ENCODE peak calls at places on chromosomes 5 and 9, in nine cellular contexts. X, Q, C, G, S, B, U, H and E are unnamed samples.

GRCh38 chr9:122941560-122942234 is 877 bp downstream of the RABGAP1 start:
- DNase-seq in Q (peak), S (no peak), X (no peak), H (peak), G (no peak), U (no peak), C (no peak), B (no peak), E (no peak)

GRCh38 chr9:129697111-129697955 is 31.9 kb downstream of the PRRX2 start:
- DNase-seq in U (no peak), H (peak), C (no peak), X (no peak), S (peak), Q (peak), G (peak), B (no peak), E (no peak)

GRCh38 chr9:20087481-20087880 is 298.6 kb upstream of the SLC24A2 start:
- DNase-seq in S (no peak), U (no peak), B (no peak), Q (no peak), G (no peak), H (no peak), X (no peak), C (no peak), E (no peak)

GRCh38 chr5:125424374-125424773 is 677.9 kb upstream of the ZNF608 start:
- DNase-seq in Q (no peak), X (no peak), G (no peak), B (no peak), U (no peak), C (no peak), S (no peak), H (no peak), E (no peak)

GRCh38 chr5:96870094-96871021 is 5.9 kb upstream of the ERAP2 start:
- DNase-seq in S (no peak), Q (no peak), U (no peak), G (no peak), X (no peak), B (peak), C (no peak), H (no peak), E (no peak)

GRCh38 chr5:43422143-43422542 is 10.0 kb upstream of the CCL28 start:
- DNase-seq in U (no peak), Q (no peak), G (no peak), X (no peak), B (peak), H (peak), C (no peak), S (no peak), E (no peak)

GRCh38 chr5:74032617-74033016 is 406.6 kb downstream of the ARHGEF28 start:
- DNase-seq in Q (no peak), H (no peak), S (no peak), U (no peak), B (no peak), C (no peak), G (no peak), X (no peak), E (no peak)

GRCh38 chr5:76256116-76256889 is 146.8 kb upstream of the IQGAP2 start:
- DNase-seq in X (no peak), B (peak), S (peak), C (no peak), G (no peak), U (no peak), Q (peak), H (peak), E (peak)

GRCh38 chr9:116506685-116507084 is 180.4 kb upstream of the TRIM32 start:
- DNase-seq in G (no peak), H (peak), U (no peak), X (no peak), C (no peak), S (no peak), Q (no peak), B (no peak), E (no peak)

GRCh38 chr9:73202992-73203391 is 51.3 kb downstream of the ANXA1 start:
- DNase-seq in S (no peak), H (no peak), X (no peak), U (no peak), G (no peak), B (no peak), Q (no peak), C (no peak), E (no peak)

GRCh38 chr5:68631884-68632283 is 416.3 kb downstream of the PIK3R1 start:
- DNase-seq in S (no peak), H (no peak), X (no peak), C (no peak), G (no peak), U (no peak), Q (no peak), B (no peak), E (no peak)

GRCh38 chr5:113502073-113502472 is 11.4 kb upstream of the YTHDC2 start:
- DNase-seq in Q (no peak), S (no peak), B (no peak), G (no peak), U (no peak), X (no peak), H (no peak), C (no peak), E (no peak)

GRCh38 chr9:16921855-16922254 is 51.4 kb upstream of the BNC2 start:
- DNase-seq in B (no peak), X (no peak), G (no peak), C (no peak), U (no peak), H (peak), S (no peak), Q (no peak), E (no peak)

GRCh38 chr5:35854248-35854647 is 2.4 kb upstream of the IL7R start:
- DNase-seq in B (peak), H (no peak), Q (no peak), G (no peak), S (no peak), X (no peak), U (no peak), C (no peak), E (no peak)

GRCh38 chr5:144247131-144247530 is 76.5 kb downstream of the KCTD16 start:
- DNase-seq in H (no peak), U (no peak), S (no peak), Q (no peak), X (no peak), B (no peak), G (no peak), C (no peak), E (no peak)

GRCh38 chr5:172444110-172444510 is 10.2 kb downstream of the SH3PXD2B start:
- DNase-seq in C (no peak), S (no peak), U (no peak), X (no peak), G (no peak), B (no peak), Q (no peak), H (peak), E (no peak)

GRCh38 chr9:126874546-126875314 is 14.3 kb downstream of the ZBTB34 start:
- DNase-seq in U (peak), C (no peak), X (no peak), B (no peak), S (no peak), G (no peak), H (no peak), Q (no peak), E (no peak)

GRCh38 chr5:84378420-84378819 is 6.3 kb downstream of the EDIL3 start:
- DNase-seq in U (no peak), B (no peak), C (no peak), H (peak), X (no peak), G (peak), Q (no peak), S (no peak), E (no peak)

GRCh38 chr5:176535101-176535654 is 2.0 kb downstream of the RNF44 start:
- DNase-seq in G (no peak), H (peak), C (no peak), X (no peak), Q (no peak), S (no peak), U (no peak), B (peak), E (no peak)

GRCh38 chr9:129143461-129143927 is 32.3 kb downstream of the PTPA start:
- DNase-seq in U (no peak), S (no peak), X (peak), Q (no peak), G (no peak), B (no peak), C (no peak), H (peak), E (no peak)

GRCh38 chr9:99035313-99035712 is 69.6 kb upstream of the TGFBR1 start:
- DNase-seq in G (no peak), C (no peak), Q (no peak), X (no peak), U (no peak), S (no peak), B (no peak), H (no peak), E (no peak)

GRCh38 chr5:40503438-40503837 is 176.3 kb upstream of the PTGER4 start:
- DNase-seq in S (no peak), Q (no peak), B (no peak), H (no peak), U (no peak), X (no peak), C (no peak), G (no peak), E (no peak)

GRCh38 chr5:132180134-132180745 is 47.4 kb downstream of the P4HA2 start:
- DNase-seq in C (no peak), B (peak), U (no peak), X (no peak), S (peak), Q (peak), H (peak), G (peak), E (no peak)

GRCh38 chr5:111016801-111017200 is 54.7 kb upstream of the TSLP start:
- DNase-seq in C (no peak), U (no peak), X (no peak), Q (no peak), H (peak), B (no peak), S (no peak), G (no peak), E (no peak)

GRCh38 chr5:135456238-135457099 is 4.3 kb upstream of the TIFAB start:
- DNase-seq in S (no peak), X (peak), B (peak), Q (no peak), U (no peak), C (no peak), G (peak), H (peak), E (no peak)

GRCh38 chr5:661891-662750 is 31.0 kb downstream of the TPPP start:
- DNase-seq in G (no peak), S (no peak), X (no peak), U (no peak), C (no peak), Q (no peak), H (no peak), B (no peak), E (no peak)

GRCh38 chr9:128169925-128170324 is 9.9 kb downstream of the BBLN start:
- DNase-seq in B (no peak), X (no peak), G (no peak), U (no peak), H (no peak), S (no peak), Q (no peak), C (no peak), E (no peak)

GRCh38 chr5:172611913-172612312 is 29.1 kb upstream of the NEURL1B start:
- DNase-seq in G (no peak), C (no peak), U (no peak), H (no peak), X (no peak), B (no peak), S (no peak), Q (no peak), E (no peak)

GRCh38 chr5:53478411-53479044 is 1.9 kb upstream of the FST start:
- DNase-seq in C (no peak), Q (peak), X (no peak), H (peak), G (no peak), U (no peak), S (peak), B (peak), E (no peak)

GRCh38 chr5:97998946-97999345 is 774.5 kb upstream of the RGMB start:
- DNase-seq in U (no peak), X (no peak), B (no peak), G (no peak), H (no peak), Q (no peak), S (peak), C (no peak), E (no peak)

GRCh38 chr5:158819840-158820620 is 279.7 kb downstream of the EBF1 start:
- DNase-seq in H (peak), B (peak), G (no peak), Q (no peak), X (no peak), U (no peak), C (no peak), S (no peak), E (no peak)

GRCh38 chr5:143886621-143887301 is 74.8 kb downstream of the HMHB1 start:
- DNase-seq in U (no peak), B (no peak), G (no peak), Q (no peak), H (peak), S (no peak), X (no peak), C (no peak), E (no peak)

GRCh38 chr5:141490771-141491170 is 1.9 kb downstream of the PCDHGC5 start:
- DNase-seq in Q (no peak), S (no peak), H (no peak), X (no peak), C (no peak), U (no peak), B (no peak), G (no peak), E (no peak)

GRCh38 chr5:26625099-26625498 is 413.3 kb downstream of the CDH9 start:
- DNase-seq in Q (no peak), X (no peak), C (no peak), U (no peak), B (no peak), H (no peak), G (no peak), S (no peak), E (no peak)

GRCh38 chr5:16916262-16916878 is 19.7 kb downstream of the MYO10 start:
- DNase-seq in H (peak), Q (no peak), S (no peak), C (no peak), U (no peak), G (peak), B (no peak), X (no peak), E (no peak)

GRCh38 chr9:121782514-121783110 is 131.2 kb downstream of the DAB2IP start:
- DNase-seq in H (no peak), Q (no peak), U (peak), G (no peak), X (no peak), C (no peak), B (no peak), S (no peak), E (no peak)

GRCh38 chr5:176540956-176541337 is 3.7 kb upstream of the RNF44 start:
- DNase-seq in X (no peak), H (no peak), C (no peak), U (no peak), G (no peak), B (no peak), Q (no peak), S (no peak), E (no peak)

GRCh38 chr5:174690256-174690655 is 34.1 kb upstream of the MSX2 start:
- DNase-seq in C (no peak), X (no peak), U (no peak), G (no peak), H (no peak), B (no peak), Q (peak), S (peak), E (no peak)

GRCh38 chr5:149596712-149597111 is 15.4 kb downstream of the ARHGEF37 start:
- DNase-seq in G (no peak), S (no peak), B (no peak), H (peak), U (no peak), Q (no peak), X (no peak), C (no peak), E (no peak)

GRCh38 chr5:139383993-139384590 is 995 bp upstream of the SLC23A1 start:
- DNase-seq in S (no peak), C (no peak), Q (no peak), X (peak), B (no peak), U (no peak), G (no peak), H (no peak), E (no peak)

GRCh38 chr5:139384591-139385051 is 1.5 kb upstream of the SLC23A1 start:
- DNase-seq in G (no peak), U (no peak), Q (no peak), B (peak), X (no peak), H (no peak), S (no peak), C (no peak), E (no peak)

GRCh38 chr5:139383275-139383992 is at the start of gene SLC23A1:
- DNase-seq in G (no peak), U (no peak), C (no peak), X (peak), B (no peak), H (no peak), Q (peak), S (no peak), E (no peak)

GRCh38 chr5:139386039-139386438 is 2.9 kb upstream of the SLC23A1 start:
- DNase-seq in B (no peak), S (no peak), G (no peak), H (no peak), U (no peak), C (no peak), X (peak), Q (no peak), E (no peak)

GRCh38 chr5:139385061-139385889 is 2.2 kb upstream of the SLC23A1 start:
- DNase-seq in Q (no peak), C (no peak), H (no peak), S (no peak), X (peak), B (peak), U (no peak), G (no peak), E (no peak)
- TF ChIP-seq CTCF in Q (no peak), C (no peak), H (no peak), S (no peak), X (peak), B (no peak), U (no peak), G (no peak), E (no peak)

GRCh38 chr9:88657893-88658292 is 122.9 kb downstream of the NXNL2 start:
- DNase-seq in G (peak), S (peak), C (no peak), H (peak), X (no peak), U (no peak), B (no peak), Q (no peak), E (no peak)

GRCh38 chr9:88653926-88654325 is 118.9 kb downstream of the NXNL2 start:
- DNase-seq in G (peak), B (no peak), U (no peak), H (peak), X (no peak), S (no peak), Q (no peak), C (no peak), E (no peak)

GRCh38 chr9:88652876-88653275 is 117.9 kb downstream of the NXNL2 start:
- DNase-seq in U (no peak), S (no peak), H (peak), C (no peak), B (no peak), Q (no peak), G (no peak), X (no peak), E (no peak)

GRCh38 chr9:88646539-88646938 is 111.6 kb downstream of the NXNL2 start:
- DNase-seq in C (no peak), H (no peak), S (no peak), Q (no peak), B (no peak), U (no peak), G (peak), X (no peak), E (no peak)

GRCh38 chr9:88651682-88652633 is 117.0 kb downstream of the NXNL2 start:
- DNase-seq in U (no peak), Q (peak), G (peak), X (no peak), C (no peak), S (no peak), H (peak), B (no peak), E (no peak)
- TF ChIP-seq CTCF in U (no peak), Q (no peak), G (peak), X (no peak), C (no peak), S (no peak), H (peak), B (no peak), E (no peak)

GRCh38 chr5:91742504-91742903 is 359.4 kb upstream of the ARRDC3 start:
- DNase-seq in X (no peak), S (peak), B (no peak), G (no peak), Q (no peak), U (no peak), C (no peak), H (no peak), E (no peak)
- TF ChIP-seq CTCF in X (no peak), S (no peak), B (no peak), G (no peak), Q (no peak), U (no peak), C (no peak), H (no peak), E (no peak)

GRCh38 chr5:154575869-154576806 is 98.1 kb upstream of the HAND1 start:
- DNase-seq in U (peak), X (no peak), B (peak), S (no peak), H (no peak), C (no peak), Q (no peak), G (no peak), E (no peak)
- TF ChIP-seq CTCF in U (no peak), X (peak), B (peak), S (no peak), H (peak), C (no peak), Q (peak), G (no peak), E (no peak)

GRCh38 chr9:110327735-110328134 is 9.9 kb downstream of the TXNDC8 start:
- DNase-seq in X (no peak), U (no peak), C (no peak), Q (no peak), H (no peak), S (no peak), B (no peak), G (no peak), E (no peak)
- TF ChIP-seq CTCF in X (no peak), U (no peak), C (no peak), Q (no peak), H (no peak), S (no peak), B (no peak), G (no peak), E (no peak)

GRCh38 chr5:31007672-31008071 is 185.8 kb upstream of the CDH6 start:
- DNase-seq in C (no peak), G (no peak), S (no peak), Q (no peak), B (no peak), U (no peak), H (no peak), X (no peak), E (no peak)
- TF ChIP-seq CTCF in C (no peak), G (no peak), S (no peak), Q (no peak), B (no peak), U (no peak), H (no peak), X (no peak), E (no peak)